ENCODE peak calls at places on chromosome 18, in four cellular contexts. D is endothelial cell, F is GM10248, W is mesothelial cell of epicardium. Z is an unnamed sample.

GRCh38 chr18:54163458-54163857 is 61.0 kb downstream of the MBD2 start:
- DNase-seq in D (no peak), F (no peak), W (no peak), Z (no peak)

GRCh38 chr18:7812431-7813063 is 245.4 kb downstream of the PTPRM start:
- DNase-seq in D (no peak), F (no peak), W (no peak), Z (no peak)

GRCh38 chr18:40413160-40413559 is 1541.9 kb upstream of the PIK3C3 start:
- DNase-seq in D (peak; percentile 56), F (no peak), W (no peak), Z (peak; percentile 50)

GRCh38 chr18:51385270-51385669 is 187.8 kb upstream of the MEX3C start:
- DNase-seq in D (no peak), F (no peak), W (no peak), Z (no peak)

GRCh38 chr18:24841536-24841935 is 381.1 kb downstream of the HRH4 start:
- DNase-seq in D (no peak), F (no peak), W (no peak), Z (no peak)

GRCh38 chr18:3447035-3447894 is 2.7 kb upstream of the TGIF1 start:
- DNase-seq in D (peak; percentile 48), F (no peak), W (no peak), Z (no peak)

GRCh38 chr18:22674300-22674699 is 256.6 kb upstream of the CTAGE1 start:
- DNase-seq in D (no peak), F (no peak), W (no peak), Z (no peak)

GRCh38 chr18:8367217-8367988 is 241.8 kb upstream of the RAB12 start:
- DNase-seq in D (peak; percentile 79), F (peak; percentile 43), W (peak; percentile 38), Z (no peak)

GRCh38 chr18:22293417-22293816 is 124.0 kb downstream of the GATA6 start:
- DNase-seq in D (no peak), F (no peak), W (no peak), Z (no peak)

GRCh38 chr18:58125183-58125582 is 81.2 kb downstream of the NEDD4L start:
- DNase-seq in D (no peak), F (no peak), W (no peak), Z (no peak)
- TF ChIP-seq CTCF in D (no peak), F (no peak), W (no peak), Z (no peak)

GRCh38 chr18:77366725-77367641 is 117.3 kb downstream of the GALR1 start:
- DNase-seq in D (no peak), F (no peak), W (no peak), Z (peak; percentile 67)
- TF ChIP-seq CTCF in D (no peak), F (no peak), W (no peak), Z (no peak)

GRCh38 chr18:64854112-64854511 is 705.2 kb upstream of the LINC00305 start:
- DNase-seq in D (no peak), F (no peak), W (no peak), Z (no peak)
- TF ChIP-seq CTCF in D (no peak), F (no peak), W (no peak), Z (no peak)

GRCh38 chr18:49886891-49887764 is 73.8 kb upstream of the ACAA2 start:
- DNase-seq in D (peak; percentile 11), F (no peak), W (no peak), Z (no peak)
- TF ChIP-seq CTCF in D (no peak), F (no peak), W (no peak), Z (no peak)

GRCh38 chr18:12086249-12086648 is 7.4 kb upstream of the ANKRD62 start:
- DNase-seq in D (no peak), F (no peak), W (no peak), Z (no peak)

GRCh38 chr18:12087483-12087960 is 6.1 kb upstream of the ANKRD62 start:
- DNase-seq in D (no peak), F (no peak), W (no peak), Z (no peak)

GRCh38 chr18:12085786-12086185 is 7.9 kb upstream of the ANKRD62 start:
- DNase-seq in D (no peak), F (no peak), W (no peak), Z (no peak)

GRCh38 chr18:12086677-12087482 is 6.8 kb upstream of the ANKRD62 start:
- DNase-seq in D (no peak), F (no peak), W (no peak), Z (no peak)

DNA sequence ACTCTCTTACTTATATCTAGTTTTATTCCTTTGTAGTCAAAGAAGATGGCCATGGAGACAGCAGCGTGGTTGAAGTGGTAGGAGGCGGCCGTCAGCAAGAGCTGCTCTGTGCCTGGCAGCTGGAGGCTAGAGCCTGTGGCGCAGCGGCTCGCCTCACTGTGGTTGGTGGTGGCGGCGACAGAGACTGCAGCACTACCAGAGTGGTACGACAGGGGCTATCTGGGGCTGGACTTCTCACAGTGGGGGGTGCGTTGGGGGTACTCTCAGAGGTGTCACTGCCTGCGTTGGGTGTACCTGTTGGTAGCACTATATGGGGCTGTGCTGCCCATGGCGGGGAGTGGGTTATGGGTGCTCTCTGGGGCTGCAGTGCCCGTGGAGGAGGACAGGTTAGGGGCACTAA is 8.5 kb upstream of the ANKRD62 start:
- DNase-seq in D (no peak), F (no peak), W (no peak), Z (no peak)
- TF ChIP-seq CTCF in D (no peak), F (no peak), W (no peak), Z (no peak)

DNA sequence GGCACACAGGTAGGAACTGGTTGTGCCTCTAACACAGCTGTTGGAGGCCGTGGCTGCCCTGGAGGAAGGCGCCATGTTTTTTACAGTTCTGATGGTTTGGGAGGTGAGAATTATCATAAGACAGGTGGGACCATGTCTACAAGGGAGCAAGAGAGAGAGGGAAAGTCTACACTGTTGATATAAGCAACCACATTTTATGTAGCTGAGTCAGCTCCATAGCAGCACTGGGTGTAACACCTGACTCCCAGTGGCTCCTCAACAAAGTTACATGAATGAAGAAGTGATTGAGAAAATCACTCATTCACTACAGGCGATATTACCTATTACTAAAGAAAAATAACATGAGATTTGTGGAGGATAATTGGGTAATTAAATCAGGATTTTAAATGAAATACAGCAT is 41.3 kb upstream of the ACAA2 start:
- DNase-seq in D (no peak), F (no peak), W (no peak), Z (no peak)
- TF ChIP-seq CTCF in D (no peak), F (no peak), W (no peak), Z (no peak)

GRCh38 chr18:28439870-28440269 is 262.9 kb upstream of the CDH2 start:
- DNase-seq in D (no peak), F (no peak), W (no peak), Z (no peak)
- TF ChIP-seq CTCF in D (no peak), F (no peak), W (no peak), Z (no peak)

DNA sequence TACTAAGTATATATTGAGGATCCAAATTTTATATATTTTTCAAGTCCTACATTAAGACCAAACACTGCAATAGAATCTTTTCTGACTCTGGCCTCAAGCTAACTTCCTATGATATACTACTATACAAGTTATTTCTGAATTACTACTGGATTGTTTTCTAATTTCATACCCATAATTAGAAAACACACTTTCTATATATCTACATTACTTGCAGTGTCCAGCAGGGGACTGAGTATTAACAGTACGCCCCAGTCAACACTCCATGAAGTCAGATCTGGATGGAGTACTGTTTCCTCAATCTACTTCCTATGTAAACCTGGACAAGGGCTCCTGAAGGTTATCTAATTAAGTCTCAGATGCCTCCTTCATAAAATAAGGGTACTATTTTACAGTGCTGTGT is 26.5 kb downstream of the RMP24 start:
- DNase-seq in D (no peak), F (no peak), W (no peak), Z (no peak)
- TF ChIP-seq CTCF in D (peak; percentile 78), F (no peak), W (peak; percentile 68), Z (no peak)

DNA sequence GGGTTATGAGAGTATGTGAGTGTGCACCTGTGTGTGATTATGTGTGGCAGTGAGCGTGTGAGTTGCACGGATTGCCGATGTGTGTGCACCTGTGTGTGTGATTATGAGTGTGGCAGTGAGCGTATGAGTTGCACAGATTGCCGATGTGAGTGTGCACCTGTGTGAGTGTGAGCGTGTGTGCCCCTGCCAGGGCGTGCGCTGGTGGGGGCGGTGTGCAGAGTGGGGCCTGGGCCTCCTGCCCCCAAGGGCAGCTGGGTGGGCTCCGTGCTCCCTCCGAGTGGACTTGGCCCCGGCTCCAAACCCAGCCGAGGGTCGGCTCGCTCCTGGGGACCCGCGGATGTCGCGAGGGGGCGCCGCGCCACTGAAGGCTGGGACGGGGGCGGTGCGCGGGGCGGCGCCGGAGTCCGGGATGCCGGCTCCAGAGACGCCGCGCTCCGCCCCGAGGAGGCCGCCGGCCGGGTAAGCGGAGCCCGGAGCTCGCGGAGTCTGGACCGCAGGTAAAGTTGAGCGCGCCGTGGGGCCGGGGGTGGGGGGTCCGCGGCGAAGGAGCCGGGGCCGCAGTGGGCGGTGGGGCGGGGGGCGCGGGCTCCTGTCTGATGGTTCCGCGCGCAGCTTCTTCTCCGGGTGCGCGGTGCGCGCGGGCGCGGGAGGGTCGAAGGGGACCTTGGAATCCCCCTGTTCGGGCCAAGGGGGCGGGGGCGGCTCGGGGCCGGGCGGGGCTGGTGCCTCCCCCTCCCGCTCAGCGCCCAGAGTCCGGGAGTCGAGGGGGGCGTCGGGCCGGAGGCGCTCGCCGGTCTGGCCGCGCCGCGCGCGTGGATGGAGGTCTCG is at the start of gene KCNG2:
- DNase-seq in D (peak; percentile 71), F (peak; percentile 75), W (no peak), Z (no peak)
- TF ChIP-seq CTCF in D (no peak), F (peak; percentile 67), W (no peak), Z (peak; percentile 7)

Z was measured in dorsolateral prefrontal cortex.